ENCODE peak calls at places on chromosomes 11 and 22, in ten cellular contexts. G, F, M, E, A, R, Q, N, P and Y are unnamed samples.
A peak's percentile ranks its signal among the peaks of the same experiment; 100 is the strongest.

GRCh38 chr11:3197878-3198528 is 20.6 kb downstream of the MRGPRG start:
- DNase-seq in G (no peak), F (no peak), M (peak; percentile 35), E (no peak), A (no peak), R (no peak), Q (no peak), N (no peak), P (peak; percentile 30), Y (no peak)

GRCh38 chr22:45268167-45268957 is 16.4 kb upstream of the UPK3A start:
- DNase-seq in G (peak; percentile 64), F (no peak), M (peak; percentile 65), E (no peak), A (peak; percentile 31), R (no peak), Q (no peak), N (peak; percentile 82), P (no peak), Y (no peak)

GRCh38 chr22:47597041-47597440 is 834.6 kb downstream of the TBC1D22A start:
- DNase-seq in G (no peak), F (no peak), M (no peak), E (no peak), A (no peak), R (no peak), Q (peak; percentile 29), N (no peak), P (no peak), Y (no peak)

GRCh38 chr11:131281316-131281715 is 89.1 kb upstream of the NTM start:
- DNase-seq in G (no peak), F (no peak), M (no peak), E (no peak), A (no peak), R (no peak), Q (no peak), N (peak; percentile 36), P (no peak), Y (no peak)

GRCh38 chr22:20458530-20459151 is 21.0 kb upstream of the SCARF2 start:
- DNase-seq in G (peak; percentile 22), F (no peak), M (peak; percentile 19), E (no peak), A (no peak), R (no peak), Q (no peak), N (no peak), P (peak; percentile 40), Y (no peak)

GRCh38 chr11:115886111-115886733 is 382.0 kb upstream of the CADM1 start:
- DNase-seq in G (no peak), F (no peak), M (no peak), E (no peak), A (no peak), R (no peak), Q (no peak), N (peak; percentile 19), P (no peak), Y (no peak)

GRCh38 chr11:48003926-48004325 is 23.6 kb downstream of the PTPRJ start:
- DNase-seq in G (no peak), F (no peak), M (no peak), E (no peak), A (no peak), R (no peak), Q (no peak), N (no peak), P (no peak), Y (no peak)

GRCh38 chr22:26486394-26486793 is 2.7 kb downstream of the SRRD start:
- DNase-seq in G (no peak), F (no peak), M (no peak), E (no peak), A (no peak), R (no peak), Q (no peak), N (no peak), P (no peak), Y (no peak)

GRCh38 chr22:36737776-36738175 is 34.2 kb upstream of the CACNG2 start:
- DNase-seq in G (no peak), F (no peak), M (peak; percentile 62), E (no peak), A (no peak), R (no peak), Q (peak; percentile 65), N (no peak), P (no peak), Y (no peak)

GRCh38 chr11:74138572-74138971 is 32.2 kb downstream of the C2CD3 start:
- DNase-seq in G (no peak), F (peak; percentile 97), M (no peak), E (peak; percentile 99), A (no peak), R (no peak), Q (no peak), N (peak; percentile 66), P (no peak), Y (peak; percentile 18)

GRCh38 chr11:23336961-23337360 is 476.7 kb upstream of the CCDC179 start:
- DNase-seq in G (no peak), F (no peak), M (no peak), E (peak; percentile 33), A (no peak), R (no peak), Q (no peak), N (no peak), P (no peak), Y (no peak)

GRCh38 chr11:70680781-70681281 is 282.5 kb downstream of the CTTN start:
- DNase-seq in G (no peak), F (no peak), M (no peak), E (no peak), A (no peak), R (no peak), Q (no peak), N (no peak), P (no peak), Y (peak; percentile 50)

GRCh38 chr11:47987310-47987709 is 7.0 kb downstream of the PTPRJ start:
- DNase-seq in G (no peak), F (peak; percentile 39), M (no peak), E (no peak), A (no peak), R (no peak), Q (no peak), N (no peak), P (no peak), Y (no peak)

GRCh38 chr11:44955019-44955738 is 4.5 kb upstream of the TP53I11 start:
- DNase-seq in G (no peak), F (peak; percentile 63), M (peak; percentile 77), E (peak; percentile 92), A (no peak), R (no peak), Q (peak; percentile 90), N (no peak), P (no peak), Y (no peak)

GRCh38 chr11:81963018-81963417 is 770.6 kb downstream of the FAM181B start:
- DNase-seq in G (no peak), F (peak; percentile 4), M (no peak), E (no peak), A (no peak), R (peak; percentile 15), Q (no peak), N (no peak), P (no peak), Y (no peak)

GRCh38 chr11:117620131-117620530 is 176.9 kb downstream of the DSCAML1 start:
- DNase-seq in G (no peak), F (no peak), M (no peak), E (no peak), A (no peak), R (no peak), Q (peak; percentile 18), N (no peak), P (no peak), Y (no peak)

GRCh38 chr11:1560011-1560579 is 12.0 kb downstream of the DUSP8 start:
- DNase-seq in G (no peak), F (no peak), M (no peak), E (no peak), A (no peak), R (no peak), Q (no peak), N (no peak), P (no peak), Y (peak; percentile 47)

DNA sequence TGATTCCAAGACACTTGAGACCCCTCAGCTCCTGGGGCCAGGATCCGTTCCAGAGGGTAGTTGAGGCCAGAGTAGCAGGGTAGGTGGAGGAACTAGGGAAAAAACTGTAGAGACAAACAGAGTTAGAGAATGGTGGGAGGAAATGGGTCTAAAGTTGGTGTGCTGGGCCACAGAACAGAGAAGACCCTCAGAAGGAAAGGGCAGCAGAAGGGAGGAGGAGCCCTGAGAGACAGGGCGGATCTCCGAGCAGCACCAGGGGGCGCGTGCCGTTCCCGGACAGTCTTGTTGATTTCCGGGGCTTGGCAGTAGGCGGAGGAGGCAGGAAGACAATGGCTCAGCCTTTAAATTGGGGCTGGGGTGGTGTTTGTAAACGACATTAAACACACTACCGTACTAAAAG is 2.4 kb upstream of the CECR2 start:
- DNase-seq in G (peak; percentile 49), F (peak; percentile 33), M (peak; percentile 75), E (no peak), A (no peak), R (no peak), Q (peak; percentile 73), N (peak; percentile 69), P (no peak), Y (no peak)
- TF ChIP-seq CTCF in G (no peak), F (no peak), M (peak; percentile 51), E (no peak), A (no peak), R (peak; percentile 17), Q (no peak), N (peak; percentile 65), P (no peak), Y (peak; percentile 48)

GRCh38 chr11:13983081-13983751 is 20.7 kb downstream of the SPON1 start:
- DNase-seq in G (peak; percentile 33), F (no peak), M (no peak), E (peak; percentile 64), A (no peak), R (no peak), Q (peak; percentile 94), N (no peak), P (no peak), Y (no peak)
- H3K27ac ChIP-seq in G (no peak overlapping the region), F (no peak overlapping the region), M (no peak overlapping the region), E (peak overlapping the region; percentile 54), A (no peak overlapping the region), R (no peak overlapping the region), Q (peak overlapping the region; percentile 82), N (no peak overlapping the region), P (no peak overlapping the region), Y (no peak overlapping the region)

GRCh38 chr11:57597971-57598830 is 716 bp downstream of the SERPING1 start:
- DNase-seq in G (peak; percentile 91), F (no peak), M (peak; percentile 93), E (peak; percentile 24), A (no peak), R (no peak), Q (peak; percentile 95), N (peak; percentile 74), P (peak; percentile 90), Y (peak; percentile 65)
- H3K4me3 ChIP-seq in G (peak overlapping the region; percentile 60), F (peak overlapping the region; percentile 38), M (peak overlapping the region; percentile 61), E (peak overlapping the region; percentile 57), A (no peak overlapping the region), R (no peak overlapping the region), Q (peak overlapping the region; percentile 60), N (peak overlapping the region; percentile 25), P (peak overlapping the region; percentile 57), Y (peak overlapping the region; percentile 67)

GRCh38 chr11:126391970-126392637 is 36.6 kb downstream of the ST3GAL4 start:
- DNase-seq in G (no peak), F (peak; percentile 14), M (no peak), E (no peak), A (no peak), R (no peak), Q (no peak), N (peak; percentile 59), P (no peak), Y (peak; percentile 60)
- TF ChIP-seq CTCF in G (no peak), F (no peak), M (no peak), E (no peak), A (no peak), R (no peak), Q (no peak), N (peak; percentile 24), P (peak; percentile 13), Y (no peak)